ENCODE peak calls at places on chromosomes 1 and 21, in four cellular contexts. M is CD8-positive, alpha-beta T cell; W is fibroblast of mammary gland; L is keratinocyte. Z is an unnamed sample.

GRCh38 chr1:9121891-9122409 is 7.0 kb downstream of the GPR157 start:
- DNase-seq in M (peak; percentile 61), W (no peak), L (no peak), Z (no peak)

GRCh38 chr1:180256353-180257027 is 26.4 kb downstream of the LHX4 start:
- DNase-seq in M (no peak), W (no peak), L (no peak), Z (no peak)

GRCh38 chr1:206693029-206693428 is 8.3 kb downstream of the MAPKAPK2 start:
- DNase-seq in M (no peak), W (peak; percentile 88), L (no peak), Z (no peak)

GRCh38 chr1:17212487-17213121 is 7.7 kb downstream of the PADI1 start:
- DNase-seq in M (peak; percentile 81), W (peak; percentile 22), L (no peak), Z (peak; percentile 41)

GRCh38 chr1:85438353-85438752 is 26.6 kb downstream of the DDAH1 start:
- DNase-seq in M (no peak), W (peak; percentile 65), L (no peak), Z (no peak)

GRCh38 chr1:39104158-39105060 is 78.3 kb downstream of the NDUFS5 start:
- DNase-seq in M (no peak), W (peak; percentile 33), L (no peak), Z (no peak)

GRCh38 chr1:5994713-5995621 is 2.7 kb upstream of the NPHP4 start:
- DNase-seq in M (peak; percentile 75), W (no peak), L (no peak), Z (no peak)

GRCh38 chr1:211327341-211327921 is 798 bp downstream of the TRAF5 start:
- DNase-seq in M (peak; percentile 48), W (peak; percentile 49), L (no peak), Z (no peak)

GRCh38 chr1:232999960-233000625 is 49.7 kb downstream of the NTPCR start:
- DNase-seq in M (no peak), W (no peak), L (no peak), Z (no peak)

GRCh38 chr1:15932612-15933011 is 43.3 kb downstream of the ZBTB17 start:
- DNase-seq in M (no peak), W (no peak), L (no peak), Z (no peak)

GRCh38 chr21:44354775-44355771 is 1.7 kb downstream of the TRPM2 start:
- DNase-seq in M (no peak), W (no peak), L (no peak), Z (no peak)

GRCh38 chr1:15364740-15365139 is 44.9 kb upstream of the EFHD2 start:
- DNase-seq in M (no peak), W (no peak), L (no peak), Z (no peak)

GRCh38 chr1:212699104-212699838 is 369 bp downstream of the BATF3 start:
- DNase-seq in M (peak; percentile 37), W (peak; percentile 26), L (no peak), Z (peak; percentile 38)

GRCh38 chr21:42754270-42754933 is 101.0 kb downstream of the PDE9A start:
- DNase-seq in M (no peak), W (no peak), L (no peak), Z (no peak)

GRCh38 chr21:33458861-33459260 is 20.9 kb downstream of the TMEM50B start:
- DNase-seq in M (no peak), W (no peak), L (no peak), Z (no peak)

GRCh38 chr1:30809514-30810263 is 52.1 kb upstream of the LAPTM5 start:
- DNase-seq in M (no peak), W (peak; percentile 79), L (no peak), Z (no peak)

GRCh38 chr1:18511469-18511997 is 30.8 kb downstream of the KLHDC7A start:
- DNase-seq in M (no peak), W (no peak), L (no peak), Z (no peak)

GRCh38 chr21:9774347-9774746 is 747.0 kb upstream of the TPTE start:
- DNase-seq in M (no peak), W (no peak), L (no peak), Z (no peak)

GRCh38 chr1:20732588-20733360 is at the start of gene SH2D5:
- DNase-seq in M (peak; percentile 76), W (peak; percentile 96), L (peak; percentile 96), Z (peak; percentile 66)

GRCh38 chr1:164132001-164132400 is 427.0 kb upstream of the PBX1 start:
- DNase-seq in M (no peak), W (no peak), L (no peak), Z (no peak)

GRCh38 chr1:116820362-116820761 is 66.1 kb downstream of the CD2 start:
- DNase-seq in M (no peak), W (peak; percentile 93), L (peak; percentile 56), Z (no peak)

DNA sequence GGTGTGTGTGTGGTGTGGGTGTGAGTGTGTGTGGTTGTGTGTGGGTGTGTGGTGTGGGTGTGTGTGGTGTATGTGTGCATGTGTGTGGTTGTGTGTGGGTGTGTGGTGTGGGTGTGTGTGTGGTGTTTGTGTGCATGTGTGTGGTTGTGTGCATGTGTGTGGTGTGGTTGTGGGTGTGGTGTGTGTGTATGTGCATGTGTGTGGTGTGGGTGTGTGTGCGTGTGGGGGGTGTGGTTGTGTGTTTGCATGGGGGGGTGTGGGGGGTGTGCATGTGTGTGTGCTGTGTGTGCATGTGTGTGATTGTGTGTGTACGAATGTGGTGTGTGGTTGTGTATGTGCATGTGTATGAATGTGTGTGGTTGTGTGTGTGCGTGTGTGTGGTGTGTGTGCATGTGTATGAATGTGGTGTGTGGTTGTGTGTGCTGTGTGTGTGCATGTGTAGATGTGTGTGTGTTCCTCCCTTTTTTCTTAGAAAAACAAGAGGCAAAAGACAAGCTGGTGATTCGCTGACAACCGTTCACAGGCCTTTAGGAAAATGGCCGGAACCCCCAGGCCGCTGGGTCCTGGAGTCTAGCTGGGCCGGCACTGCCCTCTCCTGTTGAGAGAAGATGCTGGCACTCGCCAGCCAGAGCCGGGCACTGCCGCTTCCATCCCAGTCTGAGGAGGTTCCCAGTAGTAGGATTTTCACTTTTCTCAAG is 44.6 kb upstream of the ARHGEF16 start:
- DNase-seq in M (no peak), W (peak; percentile 47), L (no peak), Z (no peak)
- TF ChIP-seq CTCF in M (no peak), W (peak; percentile 54), L (peak; percentile 74), Z (no peak)

GRCh38 chr21:28237661-28238060 is 755.0 kb downstream of the LTN1 start:
- DNase-seq in M (no peak), W (no peak), L (no peak), Z (no peak)

GRCh38 chr21:28230559-28230958 is 762.1 kb downstream of the LTN1 start:
- DNase-seq in M (no peak), W (peak; percentile 34), L (no peak), Z (no peak)

GRCh38 chr21:28233536-28234220 is 759.0 kb downstream of the LTN1 start:
- DNase-seq in M (no peak), W (no peak), L (no peak), Z (no peak)

GRCh38 chr21:28239345-28239744 is 753.3 kb downstream of the LTN1 start:
- DNase-seq in M (no peak), W (no peak), L (no peak), Z (no peak)

GRCh38 chr21:28235169-28235892 is 757.3 kb downstream of the LTN1 start:
- DNase-seq in M (no peak), W (no peak), L (no peak), Z (no peak)
- TF ChIP-seq CTCF in M (no peak), W (peak; percentile 16), L (peak; percentile 31), Z (no peak)

GRCh38 chr1:90612033-90612432 is 105.1 kb downstream of the BARHL2 start:
- DNase-seq in M (no peak), W (no peak), L (no peak), Z (no peak)

GRCh38 chr1:90613371-90613770 is 103.7 kb downstream of the BARHL2 start:
- DNase-seq in M (no peak), W (no peak), L (no peak), Z (no peak)

GRCh38 chr1:90616395-90616794 is 100.7 kb downstream of the BARHL2 start:
- DNase-seq in M (no peak), W (no peak), L (no peak), Z (no peak)

GRCh38 chr1:90614872-90615271 is 102.2 kb downstream of the BARHL2 start:
- DNase-seq in M (no peak), W (no peak), L (no peak), Z (no peak)
- TF ChIP-seq CTCF in M (no peak), W (peak; percentile 15), L (peak; percentile 44), Z (no peak)

GRCh38 chr1:182784556-182785171 is 4.9 kb upstream of the NPL start:
- DNase-seq in M (no peak), W (peak; percentile 57), L (no peak), Z (no peak)

GRCh38 chr1:182779530-182779929 is 10.0 kb upstream of the NPL start:
- DNase-seq in M (no peak), W (no peak), L (no peak), Z (no peak)

GRCh38 chr1:182782587-182782913 is 7.0 kb upstream of the NPL start:
- DNase-seq in M (no peak), W (no peak), L (no peak), Z (no peak)

GRCh38 chr1:182783068-182783467 is 6.5 kb upstream of the NPL start:
- DNase-seq in M (no peak), W (no peak), L (no peak), Z (no peak)

DNA sequence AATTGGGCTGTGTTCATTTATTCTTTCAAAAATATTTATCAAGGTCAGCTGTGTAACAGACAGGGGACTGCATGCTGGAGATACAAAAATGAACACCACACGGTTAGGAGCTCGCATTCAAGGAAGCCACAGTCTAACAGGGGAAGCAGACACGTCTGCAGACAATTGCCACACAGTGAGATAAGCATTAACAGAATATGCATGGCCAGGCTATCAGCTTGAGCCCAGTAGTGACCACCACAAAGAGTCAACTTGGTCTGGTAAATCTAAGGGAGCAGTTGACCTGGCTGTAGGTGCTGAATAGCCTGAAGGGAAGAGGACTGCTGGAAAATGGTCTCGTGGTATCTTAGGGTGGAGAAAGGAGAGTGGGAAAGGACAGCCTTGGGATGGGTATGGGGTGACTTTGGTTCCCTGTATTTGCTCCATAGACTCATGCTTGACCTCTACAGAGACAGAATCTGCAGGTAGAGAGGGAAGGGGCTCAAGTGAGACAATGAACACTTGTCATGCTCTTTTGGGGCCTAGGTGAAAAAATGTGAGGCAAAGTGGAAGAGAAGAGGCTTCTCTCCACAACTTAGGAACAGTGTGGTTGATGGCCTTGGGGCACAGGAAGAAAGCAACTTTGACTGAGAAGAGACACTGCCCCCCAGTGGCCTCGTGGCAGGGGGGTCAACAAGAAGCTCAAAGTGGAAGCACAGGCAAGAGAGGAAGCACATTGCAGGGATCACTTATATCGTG is 7.6 kb upstream of the NPL start:
- DNase-seq in M (peak; percentile 66), W (peak; percentile 62), L (no peak), Z (peak; percentile 54)
- TF ChIP-seq CTCF in M (peak; percentile 62), W (peak; percentile 76), L (peak; percentile 79), Z (peak; percentile 63)

GRCh38 chr1:247681288-247681897 is 1.9 kb upstream of the OR13G1 start:
- DNase-seq in M (no peak), W (peak; percentile 43), L (no peak), Z (no peak)
- TF ChIP-seq CTCF in M (peak; percentile 55), W (peak; percentile 76), L (peak; percentile 62), Z (peak; percentile 68)

DNA sequence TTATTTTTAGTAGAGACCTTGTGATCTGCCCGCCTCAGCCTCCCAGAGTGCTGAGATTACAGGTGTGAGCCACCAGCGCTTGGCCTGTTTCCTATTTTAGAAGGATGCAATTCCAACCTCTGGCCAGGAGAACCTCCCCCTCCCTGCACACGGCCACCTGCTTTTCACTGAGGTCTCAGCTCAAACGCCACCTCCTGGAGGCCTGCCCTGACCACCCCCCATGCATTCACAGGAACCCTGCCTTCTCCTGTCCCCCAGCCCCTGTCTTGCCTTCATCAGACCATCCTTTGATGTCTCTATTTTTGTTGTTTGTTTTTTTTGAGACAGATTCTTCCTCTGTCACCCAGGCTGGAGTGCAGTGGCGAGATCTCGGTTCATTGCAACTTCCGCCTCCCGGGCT is 2.3 kb downstream of the SRM start:
- DNase-seq in M (no peak), W (no peak), L (no peak), Z (no peak)
- TF ChIP-seq CTCF in M (no peak), W (no peak), L (no peak), Z (no peak)